ENCODE peak calls at places on chromosome 22, in five cellular contexts. H is KBM-7; Z is stimulated activated CD4-positive, alpha-beta T cell treated with anti-CD3 and anti-CD28 coated beads, Interleukin-4, amount 100 ng/mL, for 24 hours; Q is NCI-H1436 treated with DMSO at 0.1 percent for 48 hours; T is GM13977. L is an unnamed sample.

GRCh38 chr22:21051836-21052400 is 6.2 kb downstream of the LRRC74B start:
- DNase-seq in H (no peak), Z (no peak), Q (no peak), T (no peak), L (no peak)

GRCh38 chr22:41094036-41094435 is 1.6 kb downstream of the EP300 start:
- DNase-seq in H (peak), Z (no peak), Q (no peak), T (no peak), L (no peak)

GRCh38 chr22:46631113-46631512 is 10.9 kb downstream of the GRAMD4 start:
- DNase-seq in H (no peak), Z (no peak), Q (no peak), T (no peak), L (no peak)

GRCh38 chr22:40960137-40960536 is 9.0 kb downstream of the RBX1 start:
- DNase-seq in H (no peak), Z (no peak), Q (no peak), T (no peak), L (no peak)

GRCh38 chr22:19448076-19448607 is 631 bp upstream of the C22orf39 start:
- DNase-seq in H (no peak), Z (no peak), Q (peak), T (peak), L (peak)

GRCh38 chr22:27482414-27482813 is 319.1 kb downstream of the MN1 start:
- DNase-seq in H (no peak), Z (no peak), Q (no peak), T (no peak), L (no peak)

GRCh38 chr22:22752556-22753477 is 108.4 kb downstream of the GGTLC2 start:
- DNase-seq in H (no peak), Z (no peak), Q (no peak), T (no peak), L (no peak)

GRCh38 chr22:23675502-23676415 is 15.1 kb upstream of the RGL4 start:
- DNase-seq in H (no peak), Z (no peak), Q (no peak), T (no peak), L (no peak)

GRCh38 chr22:23072911-23073491 is 2.7 kb downstream of the GNAZ start:
- DNase-seq in H (no peak), Z (no peak), Q (no peak), T (no peak), L (no peak)

L was measured in iPS-NIHi11.